ENCODE peak calls at places on chromosomes 2 and 18, in six cellular contexts. D is uterus, V is brain microvascular endothelial cell, C is cardiac muscle cell, J is fibroblast of mammary gland, S is AG04449. E is an unnamed sample.
A peak's percentile ranks its signal among the peaks of the same experiment; 100 is the strongest.

GRCh38 chr18:77985486-77985885 is 735.8 kb downstream of the GALR1 start:
- DNase-seq in D (no peak), V (no peak), C (no peak), J (no peak), S (no peak), E (no peak)

GRCh38 chr2:122523143-122523542 is 767.7 kb downstream of the TSN start:
- DNase-seq in D (no peak), V (no peak), C (no peak), J (no peak), S (no peak), E (no peak)

GRCh38 chr2:189409136-189409535 is 32.1 kb upstream of the WDR75 start:
- DNase-seq in D (no peak), V (peak; percentile 34), C (peak; percentile 14), J (peak; percentile 33), S (no peak), E (no peak)

GRCh38 chr2:16323551-16324543 is 341.8 kb downstream of the CYRIA start:
- DNase-seq in D (no peak), V (no peak), C (no peak), J (no peak), S (no peak), E (no peak)

GRCh38 chr2:10419553-10420257 is 28.4 kb downstream of the ODC1 start:
- DNase-seq in D (no peak), V (no peak), C (no peak), J (no peak), S (no peak), E (no peak)

GRCh38 chr2:30358822-30359221 is 88.2 kb upstream of the LCLAT1 start:
- DNase-seq in D (no peak), V (no peak), C (no peak), J (no peak), S (no peak), E (no peak)

GRCh38 chr2:84749442-84749841 is 131.4 kb downstream of the TRABD2A start:
- DNase-seq in D (no peak), V (no peak), C (no peak), J (no peak), S (no peak), E (no peak)

GRCh38 chr2:180358458-180358857 is 351.4 kb upstream of the CWC22 start:
- DNase-seq in D (no peak), V (no peak), C (no peak), J (no peak), S (no peak), E (no peak)

GRCh38 chr2:9287400-9288059 is 80.9 kb downstream of the ASAP2 start:
- DNase-seq in D (no peak), V (peak; percentile 98), C (peak; percentile 97), J (peak; percentile 99), S (peak; percentile 96), E (peak; percentile 100)

GRCh38 chr2:33069894-33070651 is 123.3 kb downstream of the LTBP1 start:
- DNase-seq in D (peak; percentile 35), V (peak; percentile 100), C (peak; percentile 95), J (peak; percentile 100), S (peak; percentile 92), E (peak; percentile 95)

GRCh38 chr2:72096181-72096580 is 51.5 kb downstream of the CYP26B1 start:
- DNase-seq in D (no peak), V (no peak), C (no peak), J (no peak), S (no peak), E (no peak)

GRCh38 chr2:179886-180285 is 83.9 kb downstream of the SH3YL1 start:
- DNase-seq in D (no peak), V (no peak), C (no peak), J (no peak), S (no peak), E (no peak)

DNA sequence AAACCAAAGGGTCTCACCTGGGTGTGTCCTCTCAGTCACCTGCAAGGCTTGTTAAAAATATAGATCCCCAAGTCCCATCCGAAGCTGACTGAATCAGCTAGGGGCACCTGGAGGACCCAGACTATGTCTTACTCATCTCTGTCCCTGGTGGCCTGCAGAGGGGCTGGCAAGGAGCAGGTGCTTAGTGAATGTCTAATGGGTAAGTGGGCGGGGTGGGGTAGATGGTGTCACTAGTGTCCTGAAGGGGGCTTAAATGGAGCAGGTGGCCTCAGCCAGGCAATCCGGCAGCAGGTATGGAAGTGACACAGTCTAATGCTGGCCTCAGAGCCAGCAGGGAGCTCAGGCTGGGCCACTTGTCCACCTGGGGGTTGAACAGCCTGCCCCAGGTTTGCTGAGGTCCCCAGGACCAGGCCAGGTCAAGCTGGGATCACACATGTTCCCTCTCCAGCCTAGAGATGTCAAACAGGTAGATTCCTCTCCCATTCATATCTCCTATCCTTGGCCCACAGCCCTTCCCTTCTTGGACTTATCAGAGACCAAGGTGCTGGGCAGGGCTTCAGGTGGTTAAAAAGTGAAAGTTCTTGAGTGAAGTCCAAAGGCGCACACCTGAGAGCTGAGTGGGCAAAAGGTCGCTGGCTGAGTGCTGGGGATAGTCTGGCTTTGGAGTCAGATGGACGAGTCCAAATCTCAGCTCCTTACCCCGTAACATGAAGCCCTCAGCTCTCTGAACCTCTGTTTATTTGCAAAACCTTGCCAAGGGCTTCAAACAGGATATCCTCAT is 1.6 kb downstream of the STEAP3 start:
- DNase-seq in D (no peak), V (no peak), C (no peak), J (no peak), S (no peak), E (no peak)
- TF ChIP-seq CTCF in D (no peak), V (peak; percentile 11), C (no peak), J (no peak), S (no peak), E (no peak)

GRCh38 chr2:38743672-38744398 is 7.3 kb downstream of the SRSF7 start:
- DNase-seq in D (no peak), V (no peak), C (no peak), J (no peak), S (no peak), E (no peak)
- H3K4me3 ChIP-seq in D (no peak overlapping the region), V (no peak overlapping the region), C (peak overlapping the region; percentile 2), J (no peak overlapping the region), S (no peak overlapping the region), E (no peak overlapping the region)

GRCh38 chr2:116435648-116436047 is 1378.8 kb upstream of the DDX18 start:
- DNase-seq in D (no peak), V (no peak), C (no peak), J (no peak), S (no peak), E (no peak)
- TF ChIP-seq CTCF in D (no peak), V (no peak), C (no peak), J (no peak), S (no peak), E (no peak)

GRCh38 chr18:59835656-59836379 is 64.0 kb upstream of the PMAIP1 start:
- DNase-seq in D (no peak), V (peak; percentile 1), C (no peak), J (no peak), S (no peak), E (no peak)

GRCh38 chr18:59839931-59840685 is 59.7 kb upstream of the PMAIP1 start:
- DNase-seq in D (no peak), V (no peak), C (no peak), J (no peak), S (no peak), E (no peak)

GRCh38 chr18:59834267-59834666 is 65.5 kb upstream of the PMAIP1 start:
- DNase-seq in D (no peak), V (no peak), C (no peak), J (no peak), S (no peak), E (no peak)

GRCh38 chr18:59839241-59839640 is 60.6 kb upstream of the PMAIP1 start:
- DNase-seq in D (no peak), V (no peak), C (no peak), J (no peak), S (no peak), E (no peak)

DNA sequence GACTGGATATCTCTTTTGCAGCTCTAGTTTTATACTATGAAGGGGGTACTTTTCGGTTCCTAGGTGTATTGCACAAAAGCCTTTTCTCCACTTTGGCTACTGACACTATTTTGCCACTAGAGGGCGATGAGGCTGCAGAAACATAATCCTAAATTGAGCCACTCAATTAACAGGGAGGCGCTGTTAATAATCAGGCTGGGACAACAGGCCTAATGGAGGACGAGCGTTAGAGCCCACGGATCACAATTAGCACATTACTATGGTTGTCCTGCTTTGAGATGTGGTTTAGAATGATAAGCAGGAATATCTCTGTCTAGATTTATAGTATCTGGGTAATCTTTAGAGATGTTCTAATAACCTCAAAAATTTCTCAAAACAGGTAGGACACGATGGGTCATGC is 62.2 kb upstream of the PMAIP1 start:
- DNase-seq in D (no peak), V (peak; percentile 57), C (peak; percentile 78), J (peak; percentile 71), S (no peak), E (no peak)
- H3K4me3 ChIP-seq in D (no peak overlapping the region), V (no peak overlapping the region), C (no peak overlapping the region), J (no peak overlapping the region), S (no peak overlapping the region), E (no peak overlapping the region)

GRCh38 chr2:201258666-201258999 is 1.7 kb upstream of the CASP8 start:
- DNase-seq in D (no peak), V (no peak), C (no peak), J (no peak), S (no peak), E (no peak)

GRCh38 chr2:201256001-201256544 is 4.3 kb upstream of the CASP8 start:
- DNase-seq in D (no peak), V (no peak), C (no peak), J (no peak), S (no peak), E (no peak)

GRCh38 chr2:201259216-201259615 is 1.1 kb upstream of the CASP8 start:
- DNase-seq in D (no peak), V (no peak), C (peak; percentile 7), J (no peak), S (no peak), E (no peak)

GRCh38 chr2:201257381-201257940 is 2.9 kb upstream of the CASP8 start:
- DNase-seq in D (no peak), V (no peak), C (no peak), J (no peak), S (no peak), E (no peak)

DNA sequence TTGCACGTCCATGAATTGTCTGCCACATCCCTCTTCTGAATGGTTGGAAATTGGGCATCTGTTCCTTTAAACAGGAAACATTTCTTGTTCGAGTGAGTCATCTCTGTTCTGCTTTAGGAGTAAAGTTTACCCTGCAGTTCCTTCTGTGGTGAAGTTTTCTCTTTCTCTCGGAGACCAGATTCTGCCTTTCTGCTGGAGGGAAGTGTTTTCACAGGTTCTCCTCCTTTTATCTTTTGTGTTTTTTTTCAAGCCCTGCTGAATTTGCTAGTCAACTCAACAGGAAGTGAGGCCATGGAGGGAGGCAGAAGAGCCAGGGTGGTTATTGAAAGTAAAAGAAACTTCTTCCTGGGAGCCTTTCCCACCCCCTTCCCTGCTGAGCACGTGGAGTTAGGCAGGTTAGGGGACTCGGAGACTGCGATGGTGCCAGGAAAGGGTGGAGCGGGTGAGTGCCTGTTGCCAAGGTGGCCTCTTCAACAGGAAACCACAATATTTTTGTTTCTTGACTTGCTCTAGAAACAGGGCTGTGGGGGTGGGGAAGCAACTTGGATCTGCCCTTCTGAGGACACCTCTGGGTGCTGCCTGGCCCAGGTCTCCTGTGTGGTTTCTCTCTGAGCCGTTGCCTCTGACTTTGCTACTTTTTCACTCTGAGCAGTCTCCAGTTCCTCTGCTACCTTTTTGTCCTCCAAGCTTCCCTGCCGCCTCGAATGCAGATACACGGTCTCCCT is 2.2 kb upstream of the CASP8 start:
- DNase-seq in D (peak; percentile 43), V (peak; percentile 86), C (peak; percentile 92), J (peak; percentile 84), S (no peak), E (peak; percentile 85)
- TF ChIP-seq CTCF in D (no peak), V (peak; percentile 33), C (no peak), J (peak; percentile 17), S (no peak), E (no peak)

GRCh38 chr18:45588831-45589558 is 26.3 kb upstream of the SLC14A2 start:
- DNase-seq in D (peak; percentile 61), V (no peak), C (peak; percentile 25), J (peak; percentile 76), S (no peak), E (no peak)
- H3K4me3 ChIP-seq in D (no peak overlapping the region), V (no peak overlapping the region), C (no peak overlapping the region), J (no peak overlapping the region), S (peak overlapping the region; percentile 16), E (no peak overlapping the region)

GRCh38 chr18:11767935-11768334 is 78.9 kb downstream of the GNAL start:
- DNase-seq in D (no peak), V (no peak), C (peak; percentile 23), J (no peak), S (no peak), E (no peak)
- TF ChIP-seq CTCF in D (no peak), V (no peak), C (no peak), J (no peak), S (no peak), E (no peak)